ENCODE peak calls at places on chromosomes 12 and 14, in seven cellular contexts. O, Q, M, K, W, I and R are unnamed samples.

GRCh38 chr12:104524026-104524425 is 67.3 kb downstream of the CHST11 start:
- DNase-seq in K (peak), W (no peak), O (no peak), Q (no peak), M (no peak), I (no peak), R (no peak)

GRCh38 chr12:46390304-46390703 is 17.7 kb upstream of the SLC38A2 start:
- DNase-seq in K (no peak), O (no peak), I (no peak), Q (no peak), W (no peak), M (no peak), R (no peak)

GRCh38 chr12:10771132-10771733 is 31.2 kb downstream of the TAS2R7 start:
- DNase-seq in W (no peak), M (no peak), O (peak), I (no peak), K (peak), Q (no peak), R (no peak)

GRCh38 chr14:54108481-54109471 is 152.2 kb upstream of the BMP4 start:
- DNase-seq in O (peak), K (peak), I (no peak), M (no peak), Q (no peak), W (no peak), R (no peak)

GRCh38 chr12:104213952-104214351 is 1.6 kb upstream of the TXNRD1 start:
- DNase-seq in W (peak), O (peak), M (no peak), K (peak), I (no peak), Q (no peak), R (no peak)

GRCh38 chr12:1501695-1502440 is 92.5 kb downstream of the FBXL14 start:
- DNase-seq in W (no peak), I (no peak), M (no peak), K (no peak), Q (no peak), O (no peak), R (no peak)

GRCh38 chr12:18556081-18556645 is 181.6 kb downstream of the PLCZ1 start:
- DNase-seq in M (no peak), I (no peak), O (peak), W (no peak), Q (no peak), K (no peak), R (no peak)

GRCh38 chr12:40819427-40820108 is 127.3 kb downstream of the CNTN1 start:
- DNase-seq in W (no peak), O (no peak), Q (no peak), K (no peak), I (peak), M (no peak), R (no peak)

GRCh38 chr12:112788205-112788604 is 3.3 kb upstream of the RPH3A start:
- DNase-seq in Q (no peak), K (no peak), I (no peak), O (no peak), M (no peak), W (no peak), R (no peak)

GRCh38 chr12:7989827-7990491 is 42.6 kb upstream of the FOXJ2 start:
- DNase-seq in O (peak), M (peak), W (no peak), Q (peak), I (no peak), K (peak), R (no peak)

GRCh38 chr14:37590096-37590809 is 4.8 kb downstream of the FOXA1 start:
- DNase-seq in K (no peak), W (no peak), M (no peak), I (no peak), O (no peak), Q (no peak), R (no peak)

GRCh38 chr14:104288272-104288671 is 149.9 kb downstream of the KIF26A start:
- DNase-seq in W (no peak), Q (no peak), I (no peak), M (peak), K (no peak), O (no peak), R (peak)

GRCh38 chr14:68440776-68441175 is 352.1 kb downstream of the ZFP36L1 start:
- DNase-seq in M (no peak), Q (no peak), O (peak), K (no peak), W (no peak), I (no peak), R (no peak)

GRCh38 chr12:34347367-34347766 is 325.1 kb downstream of the ALG10 start:
- DNase-seq in M (no peak), O (no peak), W (no peak), K (no peak), I (no peak), Q (no peak), R (no peak)

GRCh38 chr14:78104130-78104529 is 66.0 kb upstream of the NRXN3 start:
- DNase-seq in I (no peak), M (no peak), O (no peak), W (no peak), Q (no peak), K (no peak), R (no peak)

GRCh38 chr14:95156765-95157194 is 549 bp downstream of the DICER1 start:
- DNase-seq in W (peak), I (peak), M (peak), O (peak), K (peak), Q (no peak), R (peak)

GRCh38 chr12:93530358-93530757 is 42.1 kb upstream of the SOCS2 start:
- DNase-seq in O (no peak), K (peak), M (no peak), W (no peak), Q (no peak), I (no peak), R (no peak)

GRCh38 chr14:74619672-74620131 is 7.7 kb upstream of the LTBP2 start:
- DNase-seq in O (peak), M (peak), W (peak), I (no peak), Q (no peak), K (peak), R (peak)

GRCh38 chr12:78403136-78403535 is 461.4 kb upstream of the SYT1 start:
- DNase-seq in W (no peak), I (no peak), Q (no peak), K (peak), O (peak), M (no peak), R (no peak)

GRCh38 chr14:99245541-99246511 is 26.2 kb downstream of the BCL11B start:
- DNase-seq in W (no peak), Q (no peak), I (peak), O (no peak), M (no peak), K (no peak), R (no peak)

GRCh38 chr12:116196752-116197718 is 80.5 kb downstream of the MED13L start:
- DNase-seq in O (no peak), Q (no peak), I (no peak), K (peak), M (no peak), W (no peak), R (no peak)

GRCh38 chr12:104456950-104457745 is 400 bp downstream of the CHST11 start:
- DNase-seq in Q (peak), O (peak), M (peak), I (peak), K (peak), W (peak), R (peak)

GRCh38 chr14:55440385-55440784 is at the start of gene TBPL2:
- DNase-seq in K (no peak), O (no peak), Q (no peak), W (no peak), I (peak), M (no peak), R (no peak)

GRCh38 chr12:113330505-113330904 is 4.4 kb downstream of the SLC8B1 start:
- DNase-seq in M (no peak), W (no peak), Q (no peak), I (no peak), O (no peak), K (no peak), R (no peak)

GRCh38 chr12:77342275-77342674 is 276.9 kb upstream of the E2F7 start:
- DNase-seq in I (no peak), Q (no peak), W (no peak), O (no peak), K (no peak), M (no peak), R (no peak)

GRCh38 chr12:63846249-63846967 is 1.9 kb downstream of the SRGAP1 start:
- DNase-seq in O (no peak), K (no peak), W (no peak), I (no peak), M (no peak), Q (no peak), R (no peak)

GRCh38 chr12:6056406-6057211 is 67.9 kb downstream of the VWF start:
- DNase-seq in W (no peak), K (no peak), M (no peak), Q (no peak), O (peak), I (peak), R (no peak)

GRCh38 chr12:15757553-15758255 is 31.5 kb downstream of the EPS8 start:
- DNase-seq in K (peak), M (no peak), W (no peak), I (no peak), Q (no peak), O (peak), R (peak)

GRCh38 chr12:62715086-62715786 is 219.7 kb downstream of the PPM1H start:
- DNase-seq in K (peak), M (peak), W (no peak), Q (no peak), I (peak), O (no peak), R (no peak)